ENCODE peak calls at places on chromosomes 4 and X, in five cellular contexts. K, Q, L, X and U are unnamed samples. For H3K36me3, the result is how much of the 10 kb centered on the place peaks cover.

GRCh38 chr4:53962516-53963225 is 101.7 kb downstream of the CHIC2 start:
- DNase-seq in L (no peak), X (no peak), Q (no peak), K (no peak), U (no peak)

GRCh38 chrX:118968031-118968430 is 6.4 kb upstream of the LONRF3 start:
- DNase-seq in K (no peak), Q (no peak), L (no peak), X (no peak), U (no peak)

GRCh38 chr4:2932951-2933565 is 30.1 kb downstream of the NOP14 start:
- DNase-seq in X (peak), K (no peak), L (peak), Q (no peak), U (no peak)

GRCh38 chr4:72896515-72896914 is 173.0 kb downstream of the COX18 start:
- DNase-seq in K (peak), X (no peak), L (no peak), Q (peak), U (no peak)

GRCh38 chrX:148878371-148878770 is 378.0 kb downstream of the AFF2 start:
- DNase-seq in Q (peak), X (no peak), K (no peak), L (no peak), U (no peak)

GRCh38 chr4:156999175-156999517 is 27.5 kb upstream of the PDGFC start:
- DNase-seq in X (no peak), Q (peak), K (no peak), L (no peak), U (peak)

GRCh38 chr4:136935305-136935704 is 597.0 kb downstream of the PCDH18 start:
- DNase-seq in X (no peak), K (no peak), Q (no peak), L (no peak), U (no peak)

GRCh38 chrX:48514868-48515460 is 6.2 kb downstream of the PORCN start:
- DNase-seq in X (no peak), Q (no peak), K (no peak), L (no peak), U (no peak)

GRCh38 chrX:87003031-87003430 is 514.6 kb upstream of the KLHL4 start:
- DNase-seq in L (no peak), K (no peak), X (no peak), Q (no peak), U (no peak)
- H3K4me3 ChIP-seq in L (no peak), K (no peak), X (no peak), Q (no peak), U (no peak)

GRCh38 chr4:76779740-76780459 is 118.0 kb downstream of the SOWAHB start:
- DNase-seq in X (no peak), K (no peak), L (no peak), Q (no peak), U (no peak)

GRCh38 chr4:76782837-76783236 is 115.1 kb downstream of the SOWAHB start:
- DNase-seq in K (no peak), L (no peak), Q (no peak), X (no peak), U (no peak)

GRCh38 chr4:76783836-76784235 is 114.1 kb downstream of the SOWAHB start:
- DNase-seq in Q (no peak), L (no peak), X (no peak), K (no peak), U (no peak)

GRCh38 chr4:76781698-76782595 is 116.0 kb downstream of the SOWAHB start:
- DNase-seq in Q (peak), X (no peak), L (no peak), K (no peak), U (no peak)

DNA sequence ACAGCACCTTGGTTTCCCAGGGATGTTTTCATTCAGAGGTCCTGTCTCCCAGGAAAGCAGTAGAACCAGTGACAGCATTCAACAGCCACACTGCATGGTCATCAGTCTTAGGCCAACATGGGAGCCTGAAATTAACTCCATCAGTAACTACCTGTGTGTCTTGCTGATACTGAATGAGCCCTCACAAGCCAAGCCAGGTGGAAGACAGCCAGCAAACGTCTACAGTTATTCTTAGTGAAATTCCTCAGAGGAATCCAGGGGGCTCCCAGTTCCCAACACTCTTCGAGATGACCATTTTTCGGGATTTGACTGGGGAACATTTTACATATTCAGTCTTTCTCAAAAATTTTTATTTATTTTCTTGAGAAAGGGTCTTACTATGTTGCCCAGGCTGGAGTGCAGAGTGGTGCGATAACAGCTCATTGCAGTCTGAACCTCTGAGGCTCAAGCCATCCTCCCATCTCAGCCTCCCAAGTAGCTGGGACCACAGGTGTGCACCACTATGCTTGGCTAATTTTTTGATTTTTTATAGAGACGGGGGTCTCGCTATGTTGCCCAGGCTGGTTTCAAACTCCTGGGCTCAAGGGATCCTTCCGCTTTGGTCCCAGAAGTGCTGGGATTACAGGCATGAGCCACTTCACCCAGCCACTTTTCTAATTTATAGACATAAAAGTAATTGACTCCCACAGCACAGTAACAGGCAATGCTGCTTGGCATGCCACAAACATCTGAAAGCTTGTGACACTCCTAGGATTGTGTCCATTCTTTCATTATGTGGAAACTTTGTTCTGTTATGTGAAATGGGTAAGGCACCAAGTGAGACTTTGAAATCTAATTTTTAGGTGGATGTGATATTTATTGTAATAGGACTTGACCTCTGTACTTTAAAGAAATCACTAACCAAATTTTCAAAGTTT is 116.9 kb downstream of the SOWAHB start:
- DNase-seq in K (no peak), L (no peak), Q (no peak), X (no peak), U (no peak)
- H3K36me3 ChIP-seq in K (under half), L (under half), Q (under half), X (half or more), U (under half)

GRCh38 chr4:143358419-143358818 is 21.7 kb downstream of the GAB1 start:
- DNase-seq in L (no peak), K (no peak), X (no peak), Q (no peak), U (no peak)
- H3K27ac ChIP-seq in L (peak), K (peak), X (peak), Q (no peak), U (peak)

GRCh38 chrX:44343412-44343942 is at the start of gene EFHC2:
- DNase-seq in K (peak), X (peak), L (peak), Q (no peak), U (no peak)

GRCh38 chrX:44344687-44345086 is 1.2 kb upstream of the EFHC2 start:
- DNase-seq in L (no peak), K (no peak), X (no peak), Q (no peak), U (no peak)

GRCh38 chrX:44344194-44344593 is 722 bp upstream of the EFHC2 start:
- DNase-seq in X (no peak), K (peak), L (peak), Q (no peak), U (no peak)

GRCh38 chrX:44338361-44338760 is 5.1 kb downstream of the EFHC2 start:
- DNase-seq in X (no peak), L (no peak), Q (no peak), K (no peak), U (no peak)

DNA sequence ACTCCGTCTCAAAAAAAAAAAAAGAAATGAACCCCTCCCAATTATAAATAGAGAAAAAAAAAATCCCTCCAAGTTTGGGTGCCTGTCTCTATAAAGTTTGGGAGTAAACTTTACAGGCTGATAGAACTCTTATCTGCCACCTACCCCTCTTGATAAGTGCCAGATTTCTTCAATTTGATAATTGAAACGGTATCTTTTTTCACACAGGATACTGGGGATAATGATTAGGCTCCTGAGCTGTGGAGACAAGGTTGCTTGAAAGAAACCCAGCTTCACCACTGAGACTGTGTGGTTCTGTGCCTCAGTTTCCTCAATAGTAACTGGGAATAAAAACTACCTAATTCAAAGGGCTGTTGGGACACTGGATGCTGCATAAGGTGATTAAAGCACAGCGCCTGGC is 606 bp downstream of the EFHC2 start:
- DNase-seq in Q (no peak), K (no peak), L (no peak), X (no peak), U (no peak)
- H3K4me3 ChIP-seq in Q (no peak), K (peak), L (no peak), X (peak), U (peak)

GRCh38 chr4:570754-571153 is 5.3 kb downstream of the TMEM271 start:
- DNase-seq in L (no peak), K (no peak), X (no peak), Q (no peak), U (no peak)

GRCh38 chr4:568351-568652 is 7.8 kb downstream of the TMEM271 start:
- DNase-seq in X (no peak), K (no peak), Q (no peak), L (no peak), U (no peak)

GRCh38 chr4:569958-570667 is 6.0 kb downstream of the TMEM271 start:
- DNase-seq in K (no peak), L (no peak), Q (no peak), X (no peak), U (no peak)

GRCh38 chr4:567457-568350 is 8.4 kb downstream of the TMEM271 start:
- DNase-seq in K (no peak), X (no peak), L (no peak), Q (no peak), U (no peak)

DNA sequence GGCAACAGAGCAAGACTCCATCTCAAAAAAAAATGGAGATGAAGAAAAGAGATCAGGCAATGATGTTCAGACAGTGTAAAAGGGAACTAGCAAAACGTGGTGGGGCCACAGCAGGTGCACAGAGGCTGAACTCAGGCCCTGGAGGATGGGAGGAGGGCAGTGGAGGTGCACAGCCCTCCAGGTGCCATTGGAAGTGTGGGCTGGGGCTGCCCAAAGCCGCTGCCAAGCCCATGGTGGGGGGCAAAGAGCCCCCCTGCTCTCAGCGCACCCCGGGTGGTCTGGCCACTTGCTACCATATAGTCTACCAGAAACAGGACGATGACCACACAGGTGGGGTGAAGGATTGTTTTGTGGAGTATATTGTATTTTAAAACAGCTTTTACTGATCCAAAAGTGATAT is 7.1 kb downstream of the TMEM271 start:
- DNase-seq in Q (no peak), L (no peak), K (no peak), X (no peak), U (no peak)
- H3K36me3 ChIP-seq in Q (under half), L (under half), K (under half), X (under half), U (under half)

DNA sequence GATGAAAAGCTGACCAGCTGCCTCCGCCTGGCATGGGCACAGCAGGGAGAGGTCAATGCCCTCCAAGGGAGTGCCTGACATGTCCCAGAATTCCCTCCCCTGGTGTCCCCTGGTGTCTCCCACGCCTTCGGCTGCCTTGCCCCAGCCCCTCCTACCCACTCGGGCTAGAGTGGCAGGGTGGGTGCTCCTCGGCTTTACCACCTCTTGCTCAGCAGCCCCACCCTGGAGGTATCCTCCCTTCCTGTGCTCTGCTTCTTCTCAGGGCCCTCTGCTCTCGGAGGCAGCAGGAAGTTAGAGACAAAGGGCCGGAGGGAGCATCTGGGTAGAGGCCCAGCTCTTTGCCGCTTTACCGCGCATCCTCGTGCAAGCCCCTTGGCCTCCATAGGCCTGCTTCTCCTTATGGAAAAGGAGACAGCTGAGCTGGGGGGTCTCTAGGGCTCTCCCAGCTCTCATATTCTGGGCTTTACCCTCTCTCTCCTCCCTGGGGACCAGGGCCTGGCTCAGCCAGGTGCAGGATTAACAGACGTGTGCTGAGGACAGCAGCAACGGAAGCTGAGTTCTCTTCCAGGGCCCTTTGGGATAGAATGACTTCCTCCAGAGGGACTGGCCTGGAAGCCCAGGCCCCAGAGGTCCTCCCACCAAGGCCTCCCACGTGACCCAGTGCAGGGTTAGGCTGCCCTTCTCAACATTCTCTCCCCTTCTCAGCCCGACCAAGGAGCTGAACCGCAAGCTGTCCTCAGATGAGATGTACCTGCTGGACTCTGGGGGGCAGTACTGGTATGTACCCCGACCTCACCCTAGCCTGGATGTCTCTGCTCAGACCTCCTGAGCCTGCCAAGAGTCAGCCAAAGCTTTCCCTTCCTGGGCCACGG is 17.2 kb downstream of the XPNPEP2 start:
- DNase-seq in X (no peak), Q (no peak), K (no peak), L (no peak), U (no peak)
- H3K27ac ChIP-seq in X (no peak), Q (no peak), K (no peak), L (no peak), U (no peak)